ENCODE peak calls at places on chromosomes 7 and 10, in four cellular contexts. One of them, this sample, is unnamed.
A peak's percentile ranks its signal among the peaks of the same experiment; 100 is the strongest.

GRCh38 chr10:71349401-71349800 is 30.3 kb downstream of the SLC29A3 start:
- DNase-seq in NCI-H460: no peak
- DNase-seq in cerebellum: no peak
- DNase-seq in RWPE2: peak; percentile 84
- DNase-seq in this sample: no peak

GRCh38 chr7:27071622-27072390 is 24.0 kb downstream of the HOXA1 start:
- DNase-seq in RWPE2: no peak
- DNase-seq in cerebellum: no peak
- DNase-seq in NCI-H460: no peak
- DNase-seq in this sample: no peak

GRCh38 chr10:51896849-51897248 is 197.5 kb upstream of the CSTF2T start:
- DNase-seq in NCI-H460: no peak
- DNase-seq in cerebellum: no peak
- DNase-seq in RWPE2: no peak
- DNase-seq in this sample: peak; percentile 64

GRCh38 chr7:44072364-44073231 is 7.2 kb upstream of the PGAM2 start:
- DNase-seq in RWPE2: peak; percentile 96
- DNase-seq in cerebellum: peak; percentile 58
- DNase-seq in NCI-H460: peak; percentile 75
- DNase-seq in this sample: peak; percentile 88

GRCh38 chr7:151599401-151600227 is 79.9 kb upstream of the RHEB start:
- DNase-seq in RWPE2: no peak
- DNase-seq in NCI-H460: no peak
- DNase-seq in cerebellum: no peak
- DNase-seq in this sample: peak; percentile 95

GRCh38 chr7:2710901-2711551 is 23.0 kb downstream of the AMZ1 start:
- DNase-seq in NCI-H460: no peak
- DNase-seq in cerebellum: no peak
- DNase-seq in RWPE2: no peak
- DNase-seq in this sample: no peak

GRCh38 chr10:114996542-114996941 is 58.5 kb downstream of the TRUB1 start:
- DNase-seq in RWPE2: no peak
- DNase-seq in cerebellum: no peak
- DNase-seq in NCI-H460: no peak
- DNase-seq in this sample: no peak

GRCh38 chr7:46133076-46133475 is 212.0 kb upstream of the IGFBP3 start:
- DNase-seq in cerebellum: no peak
- DNase-seq in RWPE2: no peak
- DNase-seq in NCI-H460: no peak
- DNase-seq in this sample: no peak

GRCh38 chr10:30284860-30285594 is 64.1 kb downstream of the MTPAP start:
- DNase-seq in RWPE2: no peak
- DNase-seq in NCI-H460: no peak
- DNase-seq in cerebellum: no peak
- DNase-seq in this sample: peak; percentile 79

GRCh38 chr7:153193144-153193595 is 433.6 kb downstream of the ACTR3B start:
- DNase-seq in RWPE2: no peak
- DNase-seq in cerebellum: peak; percentile 70
- DNase-seq in NCI-H460: no peak
- DNase-seq in this sample: peak; percentile 13

GRCh38 chr10:103584216-103585010 is 90.9 kb downstream of the NEURL1 start:
- DNase-seq in cerebellum: no peak
- DNase-seq in RWPE2: no peak
- DNase-seq in NCI-H460: no peak
- DNase-seq in this sample: peak; percentile 64

GRCh38 chr7:82335001-82335400 is 108.6 kb downstream of the CACNA2D1 start:
- DNase-seq in cerebellum: no peak
- DNase-seq in NCI-H460: no peak
- DNase-seq in RWPE2: no peak
- DNase-seq in this sample: no peak

GRCh38 chr10:122112625-122113160 is 123.7 kb downstream of the TACC2 start:
- DNase-seq in cerebellum: no peak
- DNase-seq in RWPE2: peak; percentile 90
- DNase-seq in NCI-H460: peak; percentile 93
- DNase-seq in this sample: peak; percentile 96

GRCh38 chr7:3978839-3979238 is 677.8 kb downstream of the SDK1 start:
- DNase-seq in RWPE2: no peak
- DNase-seq in cerebellum: no peak
- DNase-seq in NCI-H460: no peak
- DNase-seq in this sample: no peak

GRCh38 chr7:27606270-27607209 is 56.1 kb downstream of the HIBADH start:
- DNase-seq in NCI-H460: no peak
- DNase-seq in RWPE2: no peak
- DNase-seq in cerebellum: no peak
- DNase-seq in this sample: no peak

GRCh38 chr10:16477757-16478156 is 40.9 kb downstream of the PTER start:
- DNase-seq in cerebellum: no peak
- DNase-seq in NCI-H460: no peak
- DNase-seq in RWPE2: no peak
- DNase-seq in this sample: no peak

GRCh38 chr10:116687633-116688032 is 54.7 kb downstream of the HSPA12A start:
- DNase-seq in NCI-H460: no peak
- DNase-seq in RWPE2: no peak
- DNase-seq in cerebellum: no peak
- DNase-seq in this sample: no peak

GRCh38 chr7:49294611-49295010 is 370.3 kb downstream of the CDC14C start:
- DNase-seq in cerebellum: no peak
- DNase-seq in NCI-H460: no peak
- DNase-seq in RWPE2: no peak
- DNase-seq in this sample: no peak